ENCODE peak calls at places on chromosomes 5 and 9, in seven cellular contexts. One of them, this sample, is unnamed.

GRCh38 chr9:31390352-31391025 is 994.0 kb upstream of the ACO1 start:
- DNase-seq in H1: no peak
- DNase-seq in cardiac fibroblast: no peak
- DNase-seq in WERI-Rb-1: no peak
- DNase-seq in GM20000: no peak
- DNase-seq in BE2C: no peak
- DNase-seq in WTC11: no peak
- DNase-seq in this sample: no peak

GRCh38 chr5:34001231-34001935 is 6.5 kb downstream of the AMACR start:
- DNase-seq in BE2C: no peak
- DNase-seq in GM20000: no peak
- DNase-seq in cardiac fibroblast: peak; percentile 46
- DNase-seq in H1: no peak
- DNase-seq in WERI-Rb-1: peak; percentile 20
- DNase-seq in WTC11: no peak
- DNase-seq in this sample: no peak

GRCh38 chr9:133854785-133855184 is 116.6 kb upstream of the SARDH start:
- DNase-seq in WERI-Rb-1: peak; percentile 85
- DNase-seq in H1: no peak
- DNase-seq in cardiac fibroblast: no peak
- DNase-seq in BE2C: no peak
- DNase-seq in GM20000: no peak
- DNase-seq in WTC11: no peak
- DNase-seq in this sample: no peak

GRCh38 chr9:88791105-88791805 is 200.0 kb upstream of the S1PR3 start:
- DNase-seq in H1: peak; percentile 30
- DNase-seq in GM20000: no peak
- DNase-seq in cardiac fibroblast: peak; percentile 92
- DNase-seq in WERI-Rb-1: no peak
- DNase-seq in WTC11: no peak
- DNase-seq in BE2C: no peak
- DNase-seq in this sample: no peak

GRCh38 chr5:177496111-177497010 is 1.0 kb downstream of the PDLIM7 start:
- DNase-seq in H1: peak; percentile 83
- DNase-seq in BE2C: peak; percentile 91
- DNase-seq in cardiac fibroblast: peak; percentile 94
- DNase-seq in WERI-Rb-1: peak; percentile 71
- DNase-seq in WTC11: peak; percentile 88
- DNase-seq in GM20000: peak; percentile 76
- DNase-seq in this sample: peak; percentile 77

GRCh38 chr5:173873296-173873922 is 14.7 kb upstream of the CPEB4 start:
- DNase-seq in H1: no peak
- DNase-seq in WTC11: no peak
- DNase-seq in WERI-Rb-1: no peak
- DNase-seq in BE2C: no peak
- DNase-seq in GM20000: no peak
- DNase-seq in cardiac fibroblast: no peak
- DNase-seq in this sample: no peak

GRCh38 chr5:2254880-2255750 is 372.4 kb upstream of the IRX4 start:
- DNase-seq in WTC11: no peak
- DNase-seq in BE2C: no peak
- DNase-seq in GM20000: no peak
- DNase-seq in WERI-Rb-1: no peak
- DNase-seq in cardiac fibroblast: no peak
- DNase-seq in H1: no peak
- DNase-seq in this sample: no peak

GRCh38 chr5:84059672-84060071 is 325.0 kb downstream of the EDIL3 start:
- DNase-seq in cardiac fibroblast: no peak
- DNase-seq in WTC11: no peak
- DNase-seq in WERI-Rb-1: no peak
- DNase-seq in H1: no peak
- DNase-seq in BE2C: no peak
- DNase-seq in GM20000: no peak
- DNase-seq in this sample: no peak

GRCh38 chr9:5002811-5003210 is 17.7 kb downstream of the JAK2 start:
- DNase-seq in cardiac fibroblast: no peak
- DNase-seq in WTC11: no peak
- DNase-seq in GM20000: no peak
- DNase-seq in WERI-Rb-1: no peak
- DNase-seq in BE2C: no peak
- DNase-seq in H1: no peak
- DNase-seq in this sample: no peak

GRCh38 chr5:61732796-61733195 is 400.7 kb downstream of the ZSWIM6 start:
- DNase-seq in cardiac fibroblast: no peak
- DNase-seq in BE2C: no peak
- DNase-seq in H1: no peak
- DNase-seq in WTC11: no peak
- DNase-seq in GM20000: no peak
- DNase-seq in WERI-Rb-1: no peak
- DNase-seq in this sample: no peak

DNA sequence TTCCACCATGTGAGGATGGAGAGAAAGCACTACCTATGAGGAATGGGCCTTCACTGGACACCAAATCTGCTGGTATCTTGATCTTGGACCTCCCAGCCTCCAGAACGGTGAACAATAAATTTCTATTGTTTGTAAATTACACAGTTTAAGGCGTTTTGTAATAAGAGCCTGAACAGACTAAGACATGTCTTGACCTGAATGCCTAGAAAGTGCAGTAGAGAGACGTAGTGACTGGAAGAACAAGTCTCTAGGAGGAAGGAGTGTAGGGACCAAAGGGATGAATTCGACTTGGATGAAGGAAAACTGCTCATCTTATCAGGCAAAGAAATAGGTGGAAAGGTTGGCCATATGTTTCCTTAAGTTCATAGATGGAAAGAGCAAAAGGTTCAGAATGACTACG is 309.8 kb upstream of the RGMB start:
- DNase-seq in GM20000: no peak
- DNase-seq in H1: no peak
- DNase-seq in WTC11: no peak
- DNase-seq in WERI-Rb-1: no peak
- DNase-seq in BE2C: no peak
- DNase-seq in cardiac fibroblast: no peak
- DNase-seq in this sample: no peak
- TF ChIP-seq CTCF in GM20000: no peak
- TF ChIP-seq CTCF in H1: no peak
- TF ChIP-seq CTCF in WTC11: no peak
- TF ChIP-seq CTCF in WERI-Rb-1: no peak
- TF ChIP-seq CTCF in BE2C: no peak
- TF ChIP-seq CTCF in cardiac fibroblast: no peak
- TF ChIP-seq CTCF in this sample: no peak

GRCh38 chr5:168020522-168021294 is 270.7 kb upstream of the WWC1 start:
- DNase-seq in cardiac fibroblast: peak; percentile 61
- DNase-seq in WTC11: no peak
- DNase-seq in WERI-Rb-1: no peak
- DNase-seq in GM20000: no peak
- DNase-seq in H1: no peak
- DNase-seq in BE2C: no peak
- DNase-seq in this sample: no peak
- TF ChIP-seq CTCF in cardiac fibroblast: peak; percentile 42
- TF ChIP-seq CTCF in WTC11: no peak
- TF ChIP-seq CTCF in WERI-Rb-1: peak; percentile 28
- TF ChIP-seq CTCF in GM20000: no peak
- TF ChIP-seq CTCF in H1: no peak
- TF ChIP-seq CTCF in BE2C: peak; percentile 15
- TF ChIP-seq CTCF in this sample: no peak

DNA sequence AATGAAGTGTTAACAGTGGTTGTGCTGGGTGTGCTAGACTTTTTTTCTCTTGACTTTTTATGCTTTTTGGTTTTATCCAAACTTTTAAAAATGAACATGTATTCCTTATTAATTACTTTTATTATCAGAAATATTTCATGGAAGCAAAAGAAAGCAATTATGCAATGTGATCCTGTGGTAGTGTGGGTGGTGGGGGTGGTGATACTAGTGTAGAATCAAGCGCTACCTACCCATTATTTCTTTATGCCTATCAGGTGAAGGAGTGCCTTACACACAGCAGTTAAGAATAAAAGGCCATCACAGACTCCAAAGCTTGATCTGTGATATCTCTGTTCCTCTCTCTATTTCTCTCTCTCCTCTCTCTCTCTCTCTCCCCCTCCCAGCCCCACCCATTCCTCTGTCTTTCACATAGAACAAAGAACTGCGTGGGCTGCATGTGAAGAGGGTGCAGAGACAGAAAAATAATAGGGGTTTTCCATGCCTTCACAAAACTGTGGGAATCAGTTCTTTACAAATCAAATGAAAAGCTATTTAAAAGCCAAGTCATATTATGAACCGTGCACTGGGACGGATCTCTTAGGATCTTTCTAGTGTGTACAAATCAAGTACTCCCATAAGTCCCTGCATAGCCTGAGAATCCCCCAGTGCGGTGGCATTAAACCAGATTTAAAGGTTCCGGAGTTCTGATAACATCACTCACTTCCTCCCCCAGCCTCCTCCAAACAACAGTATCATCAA is 351.2 kb downstream of the RAB3C start:
- DNase-seq in WTC11: no peak
- DNase-seq in cardiac fibroblast: no peak
- DNase-seq in GM20000: no peak
- DNase-seq in BE2C: no peak
- DNase-seq in WERI-Rb-1: no peak
- DNase-seq in H1: no peak
- DNase-seq in this sample: no peak
- TF ChIP-seq CTCF in WTC11: no peak
- TF ChIP-seq CTCF in cardiac fibroblast: no peak
- TF ChIP-seq CTCF in GM20000: no peak
- TF ChIP-seq CTCF in BE2C: no peak
- TF ChIP-seq CTCF in WERI-Rb-1: no peak
- TF ChIP-seq CTCF in H1: no peak
- TF ChIP-seq CTCF in this sample: no peak

DNA sequence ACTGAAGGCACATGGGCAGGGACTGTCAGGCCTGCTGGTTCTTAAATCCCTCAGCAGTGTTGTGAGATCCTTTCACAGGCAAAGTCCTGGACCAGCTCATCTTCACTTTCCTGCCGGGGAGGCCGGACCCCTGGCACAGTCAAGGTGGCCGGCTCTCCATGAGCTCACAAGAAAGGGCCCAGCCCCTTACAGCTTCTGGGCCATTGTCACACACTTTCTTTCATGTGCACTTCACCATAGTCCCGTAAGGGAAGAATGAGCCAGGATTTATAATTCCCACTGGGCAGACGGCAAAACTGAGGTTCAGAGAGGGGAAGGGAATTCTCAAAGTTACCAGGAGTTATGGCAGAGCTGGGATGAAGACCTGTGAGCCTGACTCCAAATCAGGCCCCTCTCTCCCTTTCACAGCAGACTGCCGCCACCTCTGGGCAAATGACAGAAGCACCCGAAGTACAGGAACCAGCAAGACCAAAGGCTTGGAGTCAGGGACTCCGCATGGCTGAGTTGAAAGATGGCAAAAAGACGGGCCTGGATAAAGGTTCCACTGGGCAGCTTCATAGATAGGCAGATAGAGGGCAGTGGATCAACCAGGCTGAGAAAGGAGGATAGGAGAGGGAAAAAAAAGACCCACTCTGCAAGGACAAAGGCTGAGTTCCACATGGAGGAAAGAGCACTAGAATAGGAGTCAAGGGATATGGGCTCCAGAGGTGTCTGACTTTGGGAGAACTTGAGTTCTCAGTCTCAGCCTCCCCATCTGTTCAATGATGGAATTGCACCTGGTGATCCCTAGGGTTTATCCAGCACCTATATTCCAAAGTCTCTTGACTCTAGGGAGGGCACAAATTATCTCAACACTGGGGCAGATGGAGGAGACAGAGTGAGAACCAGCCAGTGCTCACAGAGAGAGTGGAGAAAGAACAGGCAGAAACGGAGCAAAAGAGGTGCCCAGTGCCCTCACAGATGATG is 128.7 kb downstream of the PAX5 start:
- DNase-seq in WERI-Rb-1: no peak
- DNase-seq in BE2C: no peak
- DNase-seq in H1: no peak
- DNase-seq in cardiac fibroblast: no peak
- DNase-seq in WTC11: peak; percentile 48
- DNase-seq in GM20000: no peak
- DNase-seq in this sample: no peak
- TF ChIP-seq CTCF in WERI-Rb-1: no peak
- TF ChIP-seq CTCF in BE2C: peak; percentile 28
- TF ChIP-seq CTCF in H1: peak; percentile 48
- TF ChIP-seq CTCF in cardiac fibroblast: no peak
- TF ChIP-seq CTCF in WTC11: peak; percentile 15
- TF ChIP-seq CTCF in GM20000: no peak
- TF ChIP-seq CTCF in this sample: peak; percentile 33

GRCh38 chr5:154966081-154966841 is 25.4 kb downstream of the MRPL22 start:
- DNase-seq in cardiac fibroblast: peak; percentile 42
- DNase-seq in WERI-Rb-1: no peak
- DNase-seq in GM20000: no peak
- DNase-seq in BE2C: no peak
- DNase-seq in H1: no peak
- DNase-seq in WTC11: no peak
- DNase-seq in this sample: peak; percentile 29

GRCh38 chr5:154971501-154971900 is 30.6 kb downstream of the MRPL22 start:
- DNase-seq in WERI-Rb-1: no peak
- DNase-seq in GM20000: no peak
- DNase-seq in WTC11: no peak
- DNase-seq in cardiac fibroblast: peak; percentile 71
- DNase-seq in BE2C: no peak
- DNase-seq in H1: no peak
- DNase-seq in this sample: no peak

GRCh38 chr5:154968953-154969352 is 28.1 kb downstream of the MRPL22 start:
- DNase-seq in BE2C: no peak
- DNase-seq in cardiac fibroblast: no peak
- DNase-seq in H1: no peak
- DNase-seq in WTC11: no peak
- DNase-seq in GM20000: no peak
- DNase-seq in WERI-Rb-1: no peak
- DNase-seq in this sample: no peak

GRCh38 chr5:154970759-154971158 is 29.9 kb downstream of the MRPL22 start:
- DNase-seq in BE2C: no peak
- DNase-seq in GM20000: no peak
- DNase-seq in cardiac fibroblast: peak; percentile 25
- DNase-seq in H1: no peak
- DNase-seq in WERI-Rb-1: no peak
- DNase-seq in WTC11: no peak
- DNase-seq in this sample: no peak

DNA sequence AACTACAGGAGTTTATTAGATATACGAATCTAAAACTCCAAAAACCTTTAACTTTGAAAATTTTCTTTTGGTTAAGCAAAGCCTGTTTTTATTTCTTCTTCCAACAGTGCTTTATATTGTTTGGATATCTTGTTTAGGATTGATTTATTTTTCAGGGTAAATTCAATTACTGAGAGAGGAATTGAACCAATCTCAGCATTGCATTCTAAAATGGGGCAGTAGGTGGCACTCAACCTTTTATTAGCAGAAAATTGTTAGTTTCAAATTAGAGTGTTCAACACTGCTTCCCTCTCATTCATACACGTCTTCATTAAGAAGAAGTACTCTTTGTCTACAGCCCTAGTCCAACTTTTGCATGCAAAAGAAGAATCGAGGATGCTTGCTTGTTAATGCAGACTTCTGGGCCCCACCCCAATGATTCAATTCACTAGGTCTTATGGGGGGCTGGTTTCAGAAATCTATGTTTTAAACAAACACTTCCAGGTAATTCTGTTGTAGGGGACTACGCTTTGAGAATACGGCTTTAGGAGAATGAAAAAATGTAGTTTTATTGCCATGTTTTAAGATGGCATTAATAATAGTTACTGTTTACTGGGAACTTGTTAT is 26.6 kb downstream of the MRPL22 start:
- DNase-seq in WERI-Rb-1: peak; percentile 16
- DNase-seq in GM20000: peak; percentile 14
- DNase-seq in BE2C: peak; percentile 15
- DNase-seq in WTC11: no peak
- DNase-seq in H1: no peak
- DNase-seq in cardiac fibroblast: peak; percentile 39
- DNase-seq in this sample: peak; percentile 26
- TF ChIP-seq CTCF in WERI-Rb-1: peak; percentile 46
- TF ChIP-seq CTCF in GM20000: no peak
- TF ChIP-seq CTCF in BE2C: peak; percentile 66
- TF ChIP-seq CTCF in WTC11: peak; percentile 33
- TF ChIP-seq CTCF in H1: no peak
- TF ChIP-seq CTCF in cardiac fibroblast: peak; percentile 64
- TF ChIP-seq CTCF in this sample: peak; percentile 71

This sample was measured in endothelial cell.